ENCODE peak calls at places on chromosomes 12 and 14, in six cellular contexts. Y is H1, G is GM12891, B is K562, X is GM12892, K is HepG2. D is an unnamed sample.

GRCh38 chr12:84058136-84058535 is 854.5 kb downstream of the SLC6A15 start:
- DNase-seq in Y (no peak), G (no peak), B (no peak), X (no peak), K (no peak), D (no peak)

GRCh38 chr12:62846506-62846905 is 88.4 kb downstream of the PPM1H start:
- DNase-seq in Y (no peak), G (no peak), B (no peak), X (no peak), K (no peak), D (no peak)

GRCh38 chr14:51228890-51229289 is 11.2 kb upstream of the TMX1 start:
- DNase-seq in Y (no peak), G (no peak), B (no peak), X (no peak), K (no peak), D (no peak)

GRCh38 chr14:55749946-55750345 is 169.9 kb downstream of the KTN1 start:
- DNase-seq in Y (no peak), G (no peak), B (no peak), X (no peak), K (no peak), D (no peak)

GRCh38 chr12:65892905-65893304 is 68.6 kb downstream of the HMGA2 start:
- DNase-seq in Y (no peak), G (no peak), B (no peak), X (no peak), K (no peak), D (no peak)

GRCh38 chr14:105944632-105945610 is 418.5 kb downstream of the TMEM121 start:
- DNase-seq in Y (peak), G (no peak), B (peak), X (peak), K (peak), D (no peak)

GRCh38 chr14:96904201-96904600 is 107.0 kb downstream of the VRK1 start:
- DNase-seq in Y (no peak), G (no peak), B (no peak), X (no peak), K (no peak), D (no peak)

GRCh38 chr12:75177997-75178396 is 31.6 kb downstream of the KCNC2 start:
- DNase-seq in Y (no peak), G (no peak), B (no peak), X (no peak), K (peak), D (no peak)

GRCh38 chr12:67483871-67484554 is 164.5 kb upstream of the DYRK2 start:
- DNase-seq in Y (no peak), G (no peak), B (no peak), X (peak), K (no peak), D (peak)

GRCh38 chr12:84842406-84843013 is 70.1 kb downstream of the SLC6A15 start:
- DNase-seq in Y (no peak), G (no peak), B (peak), X (no peak), K (peak), D (no peak)

GRCh38 chr12:10111451-10111850 is 12.7 kb upstream of the CLEC1A start:
- DNase-seq in Y (no peak), G (no peak), B (peak), X (no peak), K (no peak), D (no peak)

GRCh38 chr12:29153231-29153630 is 4.2 kb downstream of the FAR2 start:
- DNase-seq in Y (no peak), G (no peak), B (no peak), X (no peak), K (no peak), D (no peak)

GRCh38 chr12:27732281-27732680 is 21.6 kb downstream of the MRPS35 start:
- DNase-seq in Y (no peak), G (no peak), B (no peak), X (no peak), K (peak), D (no peak)

GRCh38 chr12:102883204-102883799 is 33.7 kb downstream of the PAH start:
- DNase-seq in Y (peak), G (peak), B (peak), X (peak), K (peak), D (no peak)

GRCh38 chr12:89779090-89779489 is 70.5 kb upstream of the ATP2B1 start:
- DNase-seq in Y (no peak), G (no peak), B (no peak), X (no peak), K (no peak), D (no peak)

GRCh38 chr14:101054671-101055070 is 151.1 kb upstream of the RTL1 start:
- DNase-seq in Y (no peak), G (no peak), B (no peak), X (no peak), K (no peak), D (no peak)

GRCh38 chr14:75553761-75554160 is 24.7 kb upstream of the FLVCR2 start:
- DNase-seq in Y (no peak), G (no peak), B (no peak), X (no peak), K (no peak), D (no peak)

GRCh38 chr14:55440385-55440784 is at the start of gene TBPL2:
- DNase-seq in Y (peak), G (no peak), B (no peak), X (no peak), K (no peak), D (no peak)

GRCh38 chr12:122183588-122183940 is 641 bp downstream of the LRRC43 start:
- DNase-seq in Y (no peak), G (no peak), B (no peak), X (no peak), K (no peak), D (no peak)

GRCh38 chr12:53066594-53066978 is 12.6 kb downstream of the SPRYD3 start:
- DNase-seq in Y (no peak), G (no peak), B (no peak), X (no peak), K (no peak), D (no peak)

GRCh38 chr12:16241346-16241745 is 36.1 kb downstream of the SLC15A5 start:
- DNase-seq in Y (no peak), G (no peak), B (no peak), X (no peak), K (no peak), D (no peak)

GRCh38 chr12:128850400-128850799 is 2.9 kb upstream of the GLT1D1 start:
- DNase-seq in Y (no peak), G (no peak), B (no peak), X (no peak), K (no peak), D (no peak)

GRCh38 chr14:75702107-75702506 is 41.1 kb downstream of the TTLL5 start:
- DNase-seq in Y (no peak), G (no peak), B (no peak), X (no peak), K (no peak), D (no peak)

GRCh38 chr12:85920324-85920947 is 46.3 kb downstream of the NTS start:
- DNase-seq in Y (no peak), G (no peak), B (peak), X (no peak), K (peak), D (no peak)

GRCh38 chr14:75165586-75166391 is 10.6 kb downstream of the TMED10 start:
- DNase-seq in Y (no peak), G (no peak), B (no peak), X (no peak), K (no peak), D (no peak)

GRCh38 chr14:95253039-95253620 is 66.6 kb downstream of the CLMN start:
- DNase-seq in Y (no peak), G (no peak), B (no peak), X (no peak), K (no peak), D (no peak)

GRCh38 chr12:24066865-24067264 is 117.4 kb upstream of the SOX5 start:
- DNase-seq in Y (no peak), G (no peak), B (no peak), X (no peak), K (no peak), D (no peak)

GRCh38 chr12:39252628-39253027 is 190.3 kb downstream of the KIF21A start:
- DNase-seq in Y (no peak), G (no peak), B (no peak), X (no peak), K (no peak), D (no peak)

GRCh38 chr12:1491983-1492697 is 102.2 kb downstream of the FBXL14 start:
- DNase-seq in Y (no peak), G (no peak), B (peak), X (no peak), K (no peak), D (no peak)

GRCh38 chr14:89625208-89625987 is 208.4 kb upstream of the FOXN3 start:
- DNase-seq in Y (no peak), G (no peak), B (no peak), X (no peak), K (no peak), D (no peak)

GRCh38 chr12:109927622-109928021 is 27.5 kb downstream of the TCHP start:
- DNase-seq in Y (peak), G (peak), B (peak), X (no peak), K (peak), D (no peak)

GRCh38 chr12:130132831-130133635 is 29.2 kb upstream of the FZD10 start:
- DNase-seq in Y (no peak), G (no peak), B (no peak), X (no peak), K (no peak), D (no peak)

GRCh38 chr12:42237853-42238239 is 202 bp downstream of the YAF2 start:
- DNase-seq in Y (no peak), G (no peak), B (no peak), X (peak), K (no peak), D (no peak)

GRCh38 chr14:72787841-72788240 is 106.1 kb downstream of the DPF3 start:
- DNase-seq in Y (no peak), G (no peak), B (no peak), X (no peak), K (no peak), D (no peak)

GRCh38 chr12:57474430-57474829 is 5.2 kb downstream of the ARHGAP9 start:
- DNase-seq in Y (no peak), G (no peak), B (no peak), X (no peak), K (no peak), D (no peak)

GRCh38 chr12:90801776-90802175 is 153.2 kb downstream of the CCER1 start:
- DNase-seq in Y (no peak), G (no peak), B (no peak), X (no peak), K (no peak), D (no peak)

GRCh38 chr14:89845346-89845745 is 109.2 kb downstream of the EFCAB11 start:
- DNase-seq in Y (no peak), G (no peak), B (no peak), X (no peak), K (no peak), D (no peak)

DNA sequence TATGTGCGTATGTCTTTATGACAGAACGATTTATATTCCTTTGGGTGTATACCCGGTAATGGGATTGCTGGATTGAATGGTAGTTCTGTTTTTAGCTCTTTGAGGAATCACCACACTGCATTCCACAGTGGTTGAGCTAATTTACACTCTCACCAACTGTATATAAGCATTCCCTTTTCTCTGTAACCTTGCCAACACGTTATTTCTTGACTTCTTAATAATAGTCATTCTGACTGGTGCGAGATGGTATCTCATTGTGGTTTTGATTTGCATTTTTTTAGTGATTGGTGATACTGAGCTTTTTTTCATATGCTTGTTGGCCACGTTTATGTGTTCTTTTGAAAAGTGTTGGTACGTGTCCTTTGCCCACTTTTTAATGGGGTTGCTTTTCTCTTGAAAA is 49.7 kb downstream of the FRS2 start:
- DNase-seq in Y (no peak), G (no peak), B (no peak), X (no peak), K (no peak), D (no peak)
- TF ChIP-seq TAF1 in Y (no peak), G (no peak), B (no peak), X (no peak), K (no peak), D (no peak)

DNA sequence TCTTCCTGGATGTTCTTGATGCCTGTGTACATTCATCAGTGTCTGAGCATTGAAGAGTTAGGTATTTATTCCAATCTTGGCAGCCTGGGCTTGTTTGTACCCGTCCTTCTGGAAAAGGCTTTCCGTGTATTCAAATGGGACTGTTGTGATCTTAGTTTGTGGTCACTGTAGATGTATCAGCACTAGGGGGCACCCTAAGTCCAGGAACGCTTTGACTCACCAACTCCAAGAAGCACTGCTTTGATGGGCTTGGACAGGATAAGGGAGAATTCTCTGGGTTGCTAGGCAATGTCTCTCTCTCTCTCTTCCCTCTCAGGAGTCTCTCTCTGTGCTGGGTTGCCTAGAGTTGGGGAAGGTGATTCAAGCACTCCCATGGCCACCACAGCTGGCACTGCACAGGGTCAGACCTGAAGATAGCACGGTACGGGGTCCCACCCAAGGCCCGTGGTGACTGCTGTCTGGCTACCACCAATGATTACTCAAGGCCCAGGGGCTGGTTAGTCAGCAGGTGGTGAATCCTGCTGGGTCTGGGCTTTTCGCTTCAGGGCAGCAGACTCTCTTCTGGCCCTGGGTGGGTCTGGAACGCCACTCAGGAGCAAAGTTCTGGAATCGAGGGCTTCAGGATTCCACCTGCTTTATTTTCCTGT is 211.1 kb upstream of the RGS6 start:
- DNase-seq in Y (peak), G (no peak), B (peak), X (no peak), K (peak), D (peak)
- TF ChIP-seq POLR2A in Y (no peak), G (no peak), B (no peak), X (no peak), K (no peak), D (no peak)

GRCh38 chr12:76614364-76614763 is 54.8 kb upstream of the OSBPL8 start:
- DNase-seq in Y (no peak), G (no peak), B (no peak), X (no peak), K (no peak), D (no peak)

GRCh38 chr12:76608070-76608469 is 48.5 kb upstream of the OSBPL8 start:
- DNase-seq in Y (no peak), G (no peak), B (no peak), X (no peak), K (no peak), D (no peak)

GRCh38 chr12:76611533-76611932 is 52.0 kb upstream of the OSBPL8 start:
- DNase-seq in Y (no peak), G (no peak), B (no peak), X (no peak), K (no peak), D (no peak)
- TF ChIP-seq TAF1 in Y (no peak), G (no peak), B (no peak), X (no peak), K (no peak), D (no peak)

GRCh38 chr14:31560759-31561154 is 447 bp upstream of the NUBPL start:
- DNase-seq in Y (no peak), G (no peak), B (peak), X (no peak), K (peak), D (no peak)

GRCh38 chr14:31556191-31556590 is 5.0 kb upstream of the NUBPL start:
- DNase-seq in Y (no peak), G (no peak), B (no peak), X (no peak), K (no peak), D (no peak)

GRCh38 chr14:31564194-31564593 is 3.0 kb downstream of the NUBPL start:
- DNase-seq in Y (no peak), G (no peak), B (no peak), X (no peak), K (no peak), D (no peak)

GRCh38 chr14:31559939-31560338 is 1.3 kb upstream of the NUBPL start:
- DNase-seq in Y (no peak), G (no peak), B (no peak), X (no peak), K (no peak), D (no peak)

DNA sequence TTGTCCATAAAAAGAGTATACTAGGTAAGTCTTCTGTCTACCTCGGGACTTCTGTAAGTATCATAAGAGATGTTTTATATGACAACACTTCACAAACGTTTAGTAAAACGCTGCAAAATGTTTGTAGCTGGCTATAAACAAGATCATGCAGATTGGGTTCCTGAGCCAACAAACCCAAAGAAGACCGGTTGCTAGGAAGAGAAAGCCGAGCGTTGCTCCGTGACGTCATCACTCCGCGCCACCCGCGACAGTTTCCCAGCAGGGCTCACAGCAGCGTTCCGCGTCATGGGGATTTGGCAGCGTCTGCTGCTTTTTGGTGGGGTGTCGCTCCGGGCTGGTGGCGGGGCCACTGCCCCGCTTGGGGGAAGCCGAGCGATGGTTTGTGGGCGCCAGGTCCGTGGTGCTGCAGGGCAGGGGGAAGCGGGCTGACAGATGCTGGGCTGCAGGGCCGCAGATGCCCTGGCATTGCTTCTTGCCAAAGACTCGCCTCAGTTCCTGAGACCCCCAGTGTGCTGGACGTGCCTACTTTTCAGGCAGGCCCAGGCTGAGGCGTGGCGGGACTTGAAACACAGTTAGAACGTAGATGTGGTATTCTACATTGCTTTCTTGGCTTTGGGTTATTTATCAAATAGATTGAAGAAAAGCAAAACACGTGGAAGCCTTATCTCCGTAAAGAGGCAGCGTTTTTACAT is at the start of gene NUBPL:
- DNase-seq in Y (peak), G (peak), B (peak), X (peak), K (peak), D (peak)
- TF ChIP-seq POLR2A in Y (peak), G (peak), B (peak), X (peak), K (peak), D (peak)

DNA sequence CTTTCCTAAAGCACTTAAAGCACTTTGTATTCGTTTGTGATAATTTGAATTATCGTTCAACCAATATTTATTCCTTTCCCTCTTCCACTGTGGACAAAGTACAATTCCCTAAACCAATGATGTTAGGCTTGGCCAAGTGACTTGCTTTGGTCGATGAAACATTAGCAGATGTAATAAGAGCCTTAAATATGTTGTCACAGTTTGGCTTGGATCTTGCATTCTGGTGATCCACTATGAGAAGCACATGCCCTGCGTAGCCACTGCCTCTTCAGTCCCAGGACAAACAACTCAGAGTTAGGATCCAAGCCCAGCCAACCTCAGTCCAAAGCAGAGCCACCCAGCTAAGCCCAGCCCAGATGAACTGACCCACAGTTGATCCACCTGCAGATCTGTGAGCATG is 8.4 kb upstream of the C12orf75 start:
- DNase-seq in Y (no peak), G (no peak), B (no peak), X (no peak), K (no peak), D (no peak)
- TF ChIP-seq TAF1 in Y (no peak), G (no peak), B (no peak), X (no peak), K (no peak), D (no peak)

DNA sequence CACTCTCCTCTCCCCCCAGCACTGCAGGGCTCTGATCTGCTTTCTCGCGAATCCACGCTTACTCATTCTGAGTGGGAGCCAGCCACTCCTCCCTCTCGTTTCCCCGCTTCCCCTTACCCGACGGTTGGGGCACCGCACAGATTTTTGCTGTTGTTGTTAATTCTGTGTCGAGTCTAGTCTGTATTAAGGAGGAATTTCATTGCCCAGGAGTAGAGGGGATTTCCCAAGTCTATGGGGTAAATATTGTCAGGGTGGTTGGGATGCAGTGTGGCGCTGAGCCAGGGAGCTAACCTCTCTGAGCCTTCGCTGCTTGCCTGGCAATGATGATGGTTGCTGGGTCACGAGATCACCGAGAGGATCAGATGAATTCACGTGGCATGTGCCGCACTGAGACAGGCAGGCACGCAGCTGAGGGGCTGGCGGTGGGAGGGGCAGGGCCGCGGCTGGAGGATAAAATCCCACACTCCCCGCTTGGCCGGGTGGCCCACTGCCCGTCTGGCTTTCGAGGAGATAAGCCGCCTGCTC is 18.5 kb downstream of the NCOR2 start:
- DNase-seq in Y (no peak), G (no peak), B (no peak), X (no peak), K (no peak), D (no peak)
- TF ChIP-seq POLR2A in Y (no peak), G (no peak), B (no peak), X (no peak), K (no peak), D (no peak)